ENCODE peak calls at places on chromosomes 3 and 15, in eight cellular contexts. N is sciatic nerve, X is M059J, H is RCC 7860, A is choroid plexus epithelial cell, Y is occipital lobe, T is COLO829, W is H4. P is an unnamed sample.

GRCh38 chr15:62495670-62496328 is 330.7 kb upstream of the C2CD4B start:
- DNase-seq in N (no peak), X (peak), H (no peak), A (peak), Y (peak), T (no peak), W (no peak), P (no peak)

GRCh38 chr15:62858343-62858742 is 184.2 kb upstream of the TPM1 start:
- DNase-seq in N (no peak), X (no peak), H (no peak), A (no peak), Y (no peak), T (no peak), W (no peak), P (peak)

GRCh38 chr3:196648856-196649255 is 9.4 kb downstream of the NRROS start:
- DNase-seq in N (no peak), X (no peak), H (no peak), A (peak), Y (no peak), T (no peak), W (no peak), P (no peak)

GRCh38 chr3:167350245-167350862 is 29.7 kb downstream of the ZBBX start:
- DNase-seq in N (no peak), X (peak), H (peak), A (peak), Y (no peak), T (peak), W (peak), P (peak)

GRCh38 chr3:5095879-5096278 is 26.2 kb upstream of the ARL8B start:
- DNase-seq in N (peak), X (no peak), H (no peak), A (peak), Y (peak), T (no peak), W (no peak), P (peak)

GRCh38 chr3:150798122-150798618 is 35.2 kb upstream of the SIAH2 start:
- DNase-seq in N (no peak), X (peak), H (no peak), A (peak), Y (no peak), T (no peak), W (peak), P (no peak)

GRCh38 chr3:37054370-37054769 is 61.1 kb downstream of the MLH1 start:
- DNase-seq in N (no peak), X (peak), H (peak), A (peak), Y (no peak), T (peak), W (peak), P (peak)

GRCh38 chr3:156158656-156159295 is 38.4 kb downstream of the KCNAB1 start:
- DNase-seq in N (no peak), X (no peak), H (peak), A (no peak), Y (no peak), T (peak), W (no peak), P (no peak)

GRCh38 chr15:89822611-89822950 is 7.9 kb upstream of the ANPEP start:
- DNase-seq in N (no peak), X (no peak), H (no peak), A (no peak), Y (no peak), T (no peak), W (no peak), P (no peak)

GRCh38 chr3:35184775-35185174 is 454.6 kb upstream of the ARPP21 start:
- DNase-seq in N (no peak), X (no peak), H (no peak), A (peak), Y (no peak), T (no peak), W (no peak), P (no peak)

GRCh38 chr3:13866406-13866965 is 13.4 kb downstream of the WNT7A start:
- DNase-seq in N (no peak), X (no peak), H (no peak), A (peak), Y (no peak), T (no peak), W (peak), P (no peak)

GRCh38 chr3:66378256-66378655 is 122.6 kb downstream of the LRIG1 start:
- DNase-seq in N (no peak), X (no peak), H (no peak), A (peak), Y (no peak), T (peak), W (no peak), P (peak)

GRCh38 chr3:117035785-117036184 is 326.2 kb downstream of the TUSC7 start:
- DNase-seq in N (no peak), X (peak), H (no peak), A (peak), Y (no peak), T (no peak), W (no peak), P (no peak)

GRCh38 chr15:58212909-58213526 is 74.8 kb downstream of the AQP9 start:
- DNase-seq in N (no peak), X (peak), H (peak), A (peak), Y (no peak), T (peak), W (peak), P (peak)

GRCh38 chr3:43152649-43153048 is 46.8 kb upstream of the POMGNT2 start:
- DNase-seq in N (no peak), X (no peak), H (no peak), A (peak), Y (no peak), T (peak), W (no peak), P (peak)

GRCh38 chr15:85595804-85596536 is 198.8 kb downstream of the KLHL25 start:
- DNase-seq in N (no peak), X (no peak), H (no peak), A (no peak), Y (no peak), T (no peak), W (no peak), P (no peak)

GRCh38 chr15:98658831-98659699 is 10.7 kb downstream of the IGF1R start:
- DNase-seq in N (no peak), X (peak), H (peak), A (peak), Y (no peak), T (peak), W (peak), P (peak)

GRCh38 chr3:132236701-132237651 is 80.2 kb upstream of the ACP3 start:
- DNase-seq in N (no peak), X (no peak), H (no peak), A (no peak), Y (no peak), T (no peak), W (no peak), P (no peak)

GRCh38 chr3:148202386-148202785 is 495.3 kb upstream of the AGTR1 start:
- DNase-seq in N (no peak), X (no peak), H (no peak), A (no peak), Y (no peak), T (no peak), W (no peak), P (no peak)

GRCh38 chr3:14330508-14330907 is 71.9 kb upstream of the SLC6A6 start:
- DNase-seq in N (no peak), X (no peak), H (no peak), A (no peak), Y (no peak), T (no peak), W (no peak), P (no peak)

GRCh38 chr3:8472549-8472948 is 29.1 kb upstream of the LMCD1 start:
- DNase-seq in N (no peak), X (no peak), H (no peak), A (no peak), Y (no peak), T (no peak), W (no peak), P (no peak)

GRCh38 chr3:29283739-29284138 is 2.9 kb downstream of the RBMS3 start:
- DNase-seq in N (no peak), X (no peak), H (no peak), A (no peak), Y (no peak), T (no peak), W (no peak), P (peak)

GRCh38 chr15:21267686-21268395 is 172.5 kb downstream of the POTEB3 start:
- DNase-seq in N (no peak), X (no peak), H (peak), A (no peak), Y (no peak), T (peak), W (peak), P (no peak)

GRCh38 chr3:4757056-4757948 is 221.9 kb upstream of the BHLHE40 start:
- DNase-seq in N (no peak), X (no peak), H (no peak), A (no peak), Y (no peak), T (no peak), W (no peak), P (no peak)

GRCh38 chr3:137012097-137012501 is 54.3 kb downstream of the IL20RB start:
- DNase-seq in N (no peak), X (peak), H (no peak), A (peak), Y (no peak), T (no peak), W (peak), P (no peak)

GRCh38 chr3:40240921-40241320 is 68.6 kb upstream of the EIF1B start:
- DNase-seq in N (no peak), X (no peak), H (no peak), A (no peak), Y (no peak), T (no peak), W (no peak), P (no peak)

GRCh38 chr3:183775781-183776180 is 49.6 kb downstream of the MAP6D1 start:
- DNase-seq in N (no peak), X (no peak), H (no peak), A (peak), Y (peak), T (no peak), W (no peak), P (no peak)

GRCh38 chr15:92074646-92075045 is 221.1 kb downstream of the SLCO3A1 start:
- DNase-seq in N (peak), X (peak), H (peak), A (peak), Y (no peak), T (no peak), W (peak), P (peak)

GRCh38 chr3:160941885-160942494 is 163.2 kb downstream of the B3GALNT1 start:
- DNase-seq in N (peak), X (peak), H (peak), A (peak), Y (no peak), T (peak), W (peak), P (peak)

GRCh38 chr15:67556964-67557570 is 14.6 kb downstream of the MAP2K5 start:
- DNase-seq in N (no peak), X (no peak), H (no peak), A (no peak), Y (no peak), T (no peak), W (no peak), P (no peak)

GRCh38 chr3:112984485-112984884 is 6.3 kb upstream of the GTPBP8 start:
- DNase-seq in N (no peak), X (peak), H (no peak), A (peak), Y (no peak), T (peak), W (peak), P (peak)

GRCh38 chr3:65039754-65040210 is 352.0 kb upstream of the ADAMTS9 start:
- DNase-seq in N (no peak), X (peak), H (peak), A (peak), Y (no peak), T (no peak), W (peak), P (peak)

GRCh38 chr3:49689046-49689886 is at the start of the genes MST1 and RNF123:
- DNase-seq in N (peak), X (peak), H (peak), A (peak), Y (no peak), T (peak), W (peak), P (peak)

GRCh38 chr15:74202461-74203401 is at the start of gene STRA6:
- DNase-seq in N (no peak), X (peak), H (no peak), A (peak), Y (no peak), T (no peak), W (peak), P (no peak)